ENCODE peak calls at places on chromosomes 13 and 19, in six cellular contexts. J is neural progenitor cell, B is omental fat pad, W is adrenal gland, E is AG04450, M is thyroid gland. D is an unnamed sample.

GRCh38 chr13:43846496-43846895 is 33.0 kb downstream of the CCDC122 start:
- DNase-seq in B (no peak), M (no peak), W (no peak), E (peak), J (no peak), D (no peak)

GRCh38 chr19:39590265-39590664 is 12.1 kb upstream of the LGALS13 start:
- DNase-seq in B (no peak), M (no peak), E (no peak), W (no peak), J (peak), D (no peak)

GRCh38 chr13:35858665-35859064 is 272.5 kb downstream of the DCLK1 start:
- DNase-seq in B (no peak), M (no peak), E (no peak), J (no peak), W (no peak), D (no peak)

GRCh38 chr13:111177081-111177711 is 62.1 kb downstream of the ARHGEF7 start:
- DNase-seq in B (no peak), W (peak), M (peak), J (no peak), E (no peak), D (no peak)

GRCh38 chr19:48760514-48761221 is 5.3 kb downstream of the FGF21 start:
- DNase-seq in E (no peak), M (no peak), B (no peak), W (no peak), J (no peak), D (no peak)

GRCh38 chr19:42091300-42092266 is 15.6 kb downstream of the ZNF574 start:
- DNase-seq in M (peak), E (no peak), J (no peak), W (no peak), B (no peak), D (no peak)

GRCh38 chr19:42122691-42123607 is 9.3 kb downstream of the POU2F2 start:
- DNase-seq in W (no peak), B (no peak), J (no peak), E (no peak), M (no peak), D (no peak)

GRCh38 chr13:110713981-110714797 is 689 bp downstream of the ING1 start:
- DNase-seq in M (peak), E (no peak), W (peak), J (peak), B (no peak), D (peak)

GRCh38 chr19:39677931-39678889 is 22.5 kb downstream of the LGALS16 start:
- DNase-seq in M (peak), W (no peak), J (no peak), B (no peak), E (no peak), D (peak)

GRCh38 chr13:72599148-72599743 is 128.2 kb downstream of the MZT1 start:
- DNase-seq in E (no peak), B (no peak), W (no peak), M (no peak), J (no peak), D (no peak)

GRCh38 chr19:50628146-50628545 is 11.5 kb downstream of the SYT3 start:
- DNase-seq in M (no peak), J (no peak), B (no peak), E (no peak), W (no peak), D (no peak)

GRCh38 chr13:112814905-112815585 is 125.2 kb downstream of the ATP11A start:
- DNase-seq in M (peak), E (no peak), W (peak), B (no peak), J (no peak), D (no peak)

GRCh38 chr13:33743438-33744368 is 74.2 kb upstream of the RFC3 start:
- DNase-seq in E (no peak), W (no peak), B (no peak), J (no peak), M (no peak), D (no peak)

GRCh38 chr19:46762245-46762890 is 16.1 kb upstream of the STRN4 start:
- DNase-seq in B (no peak), M (no peak), W (no peak), E (no peak), J (no peak), D (peak)

GRCh38 chr19:1364070-1364719 is 19.5 kb upstream of the NDUFS7 start:
- DNase-seq in W (no peak), E (no peak), M (no peak), J (no peak), B (no peak), D (no peak)
- TF ChIP-seq CTCF in W (no peak), E (peak), M (no peak), J (peak), B (no peak), D (no peak)

DNA sequence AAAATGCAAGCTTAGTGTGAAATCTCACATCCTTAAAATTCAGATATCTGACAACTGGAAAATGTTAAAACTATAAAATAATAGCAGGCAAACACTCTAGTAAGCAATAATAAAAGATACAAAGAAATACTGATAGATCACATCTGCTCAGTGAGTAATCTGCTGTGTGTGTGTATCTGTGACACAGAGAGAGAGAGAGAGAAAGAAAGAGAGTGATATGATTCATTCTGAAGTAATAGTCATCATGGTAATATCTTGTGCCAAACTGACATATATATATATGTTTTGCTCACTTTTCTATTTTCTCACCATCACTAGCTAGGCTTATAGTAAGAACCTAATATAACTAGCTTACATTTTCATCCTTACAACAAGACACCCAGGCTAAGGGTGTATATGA is 288.0 kb upstream of the SLITRK6 start:
- DNase-seq in E (no peak), J (no peak), M (no peak), W (no peak), B (no peak), D (no peak)
- TF ChIP-seq CTCF in E (no peak), J (no peak), M (no peak), W (no peak), B (no peak), D (no peak)

DNA sequence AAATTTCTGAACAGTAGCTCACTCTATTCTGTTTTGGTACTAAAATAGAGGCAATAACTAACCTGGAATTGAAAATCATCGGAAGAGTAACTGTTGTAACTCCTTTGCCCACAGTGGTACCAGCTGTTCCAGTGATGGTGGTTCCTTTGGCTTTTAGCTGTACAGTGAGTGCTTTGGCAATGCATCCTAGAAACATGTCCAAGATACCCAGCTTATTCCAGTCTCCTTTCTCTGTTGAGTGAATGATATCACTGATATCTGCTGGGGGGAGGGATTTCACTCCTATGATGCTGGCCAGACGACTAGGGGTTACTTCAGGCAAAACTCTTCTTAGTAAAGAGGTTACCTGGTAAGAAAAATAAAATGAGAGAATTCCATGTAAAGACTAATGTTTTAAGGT is 40.6 kb upstream of the FBXL3 start:
- DNase-seq in E (no peak), W (no peak), M (no peak), B (no peak), J (no peak), D (no peak)
- TF ChIP-seq CTCF in E (no peak), W (no peak), M (no peak), B (no peak), J (no peak), D (no peak)

GRCh38 chr19:45161715-45162463 is 1.1 kb upstream of the NKPD1 start:
- DNase-seq in M (no peak), E (no peak), B (no peak), J (peak), W (no peak), D (no peak)
- TF ChIP-seq CTCF in M (no peak), E (peak), B (no peak), J (peak), W (peak), D (peak)

DNA sequence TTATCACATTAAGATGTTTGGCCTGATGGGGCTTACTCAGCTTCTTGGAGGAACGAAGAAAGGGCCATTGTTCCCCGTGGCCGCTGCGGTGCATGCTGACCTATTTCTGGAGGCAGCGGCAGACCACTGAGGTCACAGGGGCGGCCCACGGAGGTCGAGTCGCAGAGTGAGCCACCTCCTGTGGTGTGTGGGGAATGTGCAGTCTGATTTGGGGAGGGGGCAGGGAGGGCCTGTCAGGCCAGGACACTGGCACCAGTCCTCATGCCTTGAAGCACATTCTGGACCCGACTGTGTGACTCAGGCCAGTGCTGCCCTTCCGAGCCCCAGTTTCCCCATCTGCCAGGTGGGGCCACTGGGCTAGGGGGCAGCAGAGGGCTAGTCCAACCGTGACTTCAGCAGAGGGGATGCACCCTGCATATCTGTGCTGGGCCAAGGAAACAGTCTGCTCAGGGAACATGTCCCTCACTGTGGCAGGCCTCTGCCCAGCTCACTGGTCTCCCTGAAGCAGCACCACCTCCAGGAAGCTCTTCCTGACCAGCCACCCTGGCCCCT is 6.3 kb downstream of the SLC7A10 start:
- DNase-seq in J (peak), E (no peak), W (no peak), B (no peak), M (no peak), D (no peak)
- TF ChIP-seq CTCF in J (peak), E (peak), W (no peak), B (no peak), M (no peak), D (no peak)

GRCh38 chr13:28137556-28137955 is 789 bp upstream of the PAN3 start:
- DNase-seq in M (no peak), E (no peak), B (no peak), W (peak), J (peak), D (peak)
- TF ChIP-seq CTCF in M (no peak), E (no peak), B (no peak), W (no peak), J (no peak), D (no peak)

DNA sequence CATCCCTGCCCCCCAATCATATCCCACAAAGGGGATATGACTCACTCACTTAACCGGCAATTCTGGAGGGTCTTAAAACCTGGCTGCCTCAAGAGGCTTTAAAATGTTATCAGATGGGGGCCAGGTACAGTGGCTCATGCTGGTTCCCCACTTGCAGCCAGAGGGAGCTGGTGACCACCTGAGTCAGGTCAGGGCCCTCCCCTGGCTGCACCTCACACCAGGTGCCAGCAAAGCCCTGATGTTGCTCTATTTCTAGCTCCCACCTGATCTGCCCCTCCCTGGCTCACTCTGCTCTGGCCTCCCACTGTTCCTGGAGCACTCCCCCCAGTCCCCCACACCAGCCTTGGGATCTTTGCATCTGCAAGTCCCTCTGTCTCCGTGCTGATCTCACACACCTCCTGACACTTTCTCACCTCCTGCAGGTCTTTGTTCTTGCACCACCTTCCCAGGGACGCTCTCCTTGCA is 14.2 kb downstream of the HPN start:
- DNase-seq in E (no peak), J (peak), B (no peak), M (no peak), W (no peak), D (no peak)
- TF ChIP-seq CTCF in E (no peak), J (peak), B (no peak), M (no peak), W (no peak), D (peak)

GRCh38 chr13:86464193-86464592 is 665.0 kb upstream of the SLITRK6 start:
- DNase-seq in J (peak), W (no peak), E (no peak), M (no peak), B (no peak), D (no peak)
- TF ChIP-seq CTCF in J (peak), W (no peak), E (no peak), M (no peak), B (no peak), D (no peak)

D was measured in prostate gland.